ENCODE peak calls at places on chromosomes 3 and 15, in five cellular contexts. L, N, K, O and D are unnamed samples.
A peak's percentile ranks its signal among the peaks of the same experiment; 100 is the strongest.

GRCh38 chr3:196057663-196058356 is 24.1 kb downstream of the TFRC start:
- DNase-seq in L (no peak), N (no peak), K (no peak), O (no peak), D (no peak)

GRCh38 chr15:80159811-80160569 is 7.2 kb downstream of the FAH start:
- DNase-seq in L (no peak), N (peak; percentile 17), K (no peak), O (no peak), D (no peak)

GRCh38 chr15:34223904-34224596 is 766 bp upstream of the EMC4 start:
- DNase-seq in L (no peak), N (no peak), K (no peak), O (no peak), D (no peak)

GRCh38 chr3:26018889-26019288 is 229.0 kb downstream of the OXSM start:
- DNase-seq in L (no peak), N (no peak), K (no peak), O (no peak), D (no peak)

GRCh38 chr3:13352621-13353131 is 67.4 kb downstream of the NUP210 start:
- DNase-seq in L (peak; percentile 36), N (peak; percentile 29), K (no peak), O (no peak), D (peak; percentile 57)

GRCh38 chr3:155412856-155413255 is 119.4 kb upstream of the STRIT1 start:
- DNase-seq in L (no peak), N (no peak), K (no peak), O (no peak), D (no peak)

GRCh38 chr3:111238896-111239295 is 167.3 kb downstream of the NECTIN3 start:
- DNase-seq in L (no peak), N (no peak), K (peak; percentile 48), O (no peak), D (no peak)

GRCh38 chr3:57164606-57165573 is at the start of gene IL17RD:
- DNase-seq in L (peak; percentile 93), N (peak; percentile 79), K (peak; percentile 22), O (peak; percentile 86), D (peak; percentile 81)

GRCh38 chr3:159788291-159788690 is 200.3 kb upstream of the IL12A start:
- DNase-seq in L (no peak), N (no peak), K (no peak), O (no peak), D (peak; percentile 50)

GRCh38 chr3:20772869-20773268 is 586.9 kb upstream of the SGO1 start:
- DNase-seq in L (no peak), N (no peak), K (no peak), O (no peak), D (no peak)

GRCh38 chr15:69685524-69686452 is 233.2 kb downstream of the RPLP1 start:
- DNase-seq in L (no peak), N (no peak), K (no peak), O (no peak), D (no peak)

GRCh38 chr3:134059680-134060560 is 30.2 kb upstream of the SLCO2A1 start:
- DNase-seq in L (no peak), N (no peak), K (no peak), O (no peak), D (no peak)

GRCh38 chr3:155745795-155746550 is 1.1 kb upstream of the PLCH1 start:
- DNase-seq in L (no peak), N (peak; percentile 10), K (no peak), O (no peak), D (no peak)

GRCh38 chr15:23567921-23568320 is 2.4 kb downstream of the MKRN3 start:
- DNase-seq in L (no peak), N (no peak), K (no peak), O (no peak), D (no peak)

GRCh38 chr3:171959532-171960044 is 79.8 kb upstream of the FNDC3B start:
- DNase-seq in L (no peak), N (peak; percentile 32), K (no peak), O (no peak), D (no peak)

GRCh38 chr3:131216340-131216739 is 165.2 kb upstream of the NUDT16 start:
- DNase-seq in L (no peak), N (no peak), K (no peak), O (no peak), D (no peak)

GRCh38 chr3:18500322-18500721 is 75.2 kb upstream of the SATB1 start:
- DNase-seq in L (no peak), N (no peak), K (no peak), O (no peak), D (no peak)

GRCh38 chr3:145678401-145678800 is 482.6 kb downstream of the PLOD2 start:
- DNase-seq in L (no peak), N (no peak), K (no peak), O (no peak), D (peak; percentile 10)

GRCh38 chr3:45547764-45548683 is 46.5 kb upstream of the LIMD1 start:
- DNase-seq in L (no peak), N (no peak), K (no peak), O (no peak), D (peak; percentile 83)

GRCh38 chr15:76163429-76164020 is 103.7 kb downstream of the TMEM266 start:
- DNase-seq in L (peak; percentile 84), N (no peak), K (no peak), O (peak; percentile 85), D (peak; percentile 49)

GRCh38 chr3:42742259-42742658 is 30.8 kb downstream of the CCDC13 start:
- DNase-seq in L (no peak), N (no peak), K (no peak), O (no peak), D (no peak)

GRCh38 chr15:50119063-50119700 is at the start of gene ATP8B4:
- DNase-seq in L (no peak), N (no peak), K (no peak), O (no peak), D (no peak)

GRCh38 chr3:134601539-134602439 is 49.0 kb downstream of the KY start:
- DNase-seq in L (peak; percentile 61), N (no peak), K (no peak), O (peak; percentile 59), D (peak; percentile 48)

GRCh38 chr3:23921052-23921511 is 4.2 kb downstream of the RPL15 start:
- DNase-seq in L (no peak), N (no peak), K (no peak), O (no peak), D (peak; percentile 41)

GRCh38 chr3:113264249-113264648 is 52.9 kb downstream of the BOC start:
- DNase-seq in L (no peak), N (no peak), K (no peak), O (no peak), D (no peak)

GRCh38 chr3:31546152-31546551 is 13.4 kb downstream of the STT3B start:
- DNase-seq in L (peak; percentile 34), N (no peak), K (no peak), O (no peak), D (no peak)

GRCh38 chr3:71944482-71944881 is 159.5 kb upstream of the PROK2 start:
- DNase-seq in L (no peak), N (no peak), K (no peak), O (no peak), D (no peak)

GRCh38 chr3:56772926-56773587 is 28.7 kb downstream of the ARHGEF3 start:
- DNase-seq in L (no peak), N (no peak), K (no peak), O (no peak), D (no peak)

GRCh38 chr3:130841357-130841756 is 52.5 kb upstream of the ATP2C1 start:
- DNase-seq in L (no peak), N (no peak), K (no peak), O (no peak), D (no peak)

GRCh38 chr3:194806991-194807685 is 121.5 kb downstream of the FAM43A start:
- DNase-seq in L (no peak), N (no peak), K (no peak), O (no peak), D (peak; percentile 29)